ENCODE peak calls at places on chromosomes 16 and 17, in ten cellular contexts. V is CD8-positive, alpha-beta T cell; X is cardiac muscle cell; C is esophagus muscularis mucosa; K is SK-N-SH; S is GM23248; L is heart left ventricle; E is hepatocyte; N is tibial nerve; R is fibroblast of lung. I is an unnamed sample. For H3K36me3, the result is how much of the 10 kb centered on the place peaks cover.

GRCh38 chr17:10197362-10197720 is 1.1 kb downstream of the GAS7 start:
- DNase-seq in V (no peak), X (no peak), C (no peak), K (no peak), S (peak), L (no peak), E (peak), N (no peak), R (no peak), I (no peak)

GRCh38 chr17:596763-597644 is 117.6 kb downstream of the VPS53 start:
- DNase-seq in V (no peak), X (peak), C (no peak), K (peak), S (peak), L (no peak), E (no peak), N (no peak), R (peak), I (no peak)

GRCh38 chr17:63029520-63029919 is 63.5 kb downstream of the TANC2 start:
- DNase-seq in V (no peak), X (peak), C (no peak), K (no peak), S (peak), L (no peak), E (no peak), N (no peak), R (peak), I (no peak)

GRCh38 chr16:4870138-4870671 is 22.9 kb downstream of the UBN1 start:
- DNase-seq in V (no peak), X (no peak), C (no peak), K (no peak), S (no peak), L (no peak), E (no peak), N (no peak), R (no peak), I (peak)

GRCh38 chr17:70407501-70407900 is 238.2 kb downstream of the KCNJ2 start:
- DNase-seq in V (no peak), X (peak), C (no peak), K (no peak), S (no peak), L (no peak), E (no peak), N (no peak), R (peak), I (no peak)

GRCh38 chr17:48835971-48836370 is 5.1 kb downstream of the CALCOCO2 start:
- DNase-seq in V (no peak), X (no peak), C (no peak), K (no peak), S (no peak), L (no peak), E (no peak), N (no peak), R (no peak), I (no peak)

GRCh38 chr17:77530591-77530990 is 389.8 kb downstream of the SEC14L1 start:
- DNase-seq in V (no peak), X (no peak), C (no peak), K (no peak), S (no peak), L (no peak), E (peak), N (no peak), R (no peak), I (no peak)

GRCh38 chr17:13520899-13521572 is 80.7 kb downstream of the HS3ST3A1 start:
- DNase-seq in V (no peak), X (peak), C (no peak), K (no peak), S (peak), L (no peak), E (no peak), N (no peak), R (peak), I (no peak)

GRCh38 chr17:4862720-4863119 is 29.6 kb downstream of the MINK1 start:
- DNase-seq in V (no peak), X (no peak), C (no peak), K (no peak), S (no peak), L (no peak), E (no peak), N (no peak), R (no peak), I (no peak)

GRCh38 chr16:85514601-85515318 is 98.4 kb upstream of the GSE1 start:
- DNase-seq in V (no peak), X (peak), C (no peak), K (peak), S (peak), L (no peak), E (peak), N (peak), R (peak), I (peak)

GRCh38 chr17:17940451-17940911 is 31.7 kb downstream of the TOM1L2 start:
- DNase-seq in V (no peak), X (no peak), C (no peak), K (peak), S (peak), L (no peak), E (no peak), N (no peak), R (peak), I (no peak)

GRCh38 chr16:54280751-54281150 is 5.8 kb downstream of the IRX3 start:
- DNase-seq in V (no peak), X (peak), C (no peak), K (no peak), S (peak), L (no peak), E (no peak), N (no peak), R (no peak), I (no peak)

GRCh38 chr17:3555189-3555796 is 2.3 kb downstream of the TRPV3 start:
- DNase-seq in V (no peak), X (no peak), C (no peak), K (no peak), S (no peak), L (no peak), E (no peak), N (no peak), R (no peak), I (no peak)

GRCh38 chr17:4369557-4370230 is 3.2 kb upstream of the UBE2G1 start:
- DNase-seq in V (no peak), X (no peak), C (no peak), K (no peak), S (no peak), L (peak), E (no peak), N (no peak), R (no peak), I (no peak)

GRCh38 chr16:66824006-66824405 is 6.8 kb downstream of the NAE1 start:
- DNase-seq in V (no peak), X (no peak), C (no peak), K (no peak), S (peak), L (no peak), E (no peak), N (no peak), R (peak), I (no peak)

GRCh38 chr17:46053911-46054534 is 55.0 kb downstream of the STH start:
- DNase-seq in V (no peak), X (no peak), C (no peak), K (no peak), S (peak), L (no peak), E (no peak), N (no peak), R (no peak), I (no peak)

GRCh38 chr17:70072900-70073299 is 2.1 kb upstream of the KCNJ16 start:
- DNase-seq in V (no peak), X (no peak), C (no peak), K (no peak), S (no peak), L (no peak), E (no peak), N (no peak), R (no peak), I (no peak)

GRCh38 chr16:22962905-22963304 is 148.9 kb downstream of the HS3ST2 start:
- DNase-seq in V (no peak), X (no peak), C (no peak), K (no peak), S (no peak), L (no peak), E (no peak), N (no peak), R (no peak), I (no peak)

GRCh38 chr16:82636485-82636884 is 9.7 kb downstream of the CDH13 start:
- DNase-seq in V (no peak), X (no peak), C (no peak), K (no peak), S (no peak), L (no peak), E (no peak), N (no peak), R (no peak), I (no peak)

GRCh38 chr16:90008708-90009145 is 10.5 kb downstream of the DBNDD1 start:
- DNase-seq in V (peak), X (no peak), C (no peak), K (no peak), S (no peak), L (no peak), E (no peak), N (no peak), R (no peak), I (no peak)

GRCh38 chr17:8718001-8718563 is 26.6 kb downstream of the CCDC42 start:
- DNase-seq in V (no peak), X (no peak), C (no peak), K (no peak), S (no peak), L (peak), E (no peak), N (no peak), R (no peak), I (no peak)

GRCh38 chr16:26382607-26383006 is 684.1 kb upstream of the C16orf82 start:
- DNase-seq in V (no peak), X (no peak), C (no peak), K (no peak), S (no peak), L (no peak), E (no peak), N (no peak), R (no peak), I (no peak)

GRCh38 chr17:48576479-48577309 is 1.5 kb downstream of the HOXB4 start:
- DNase-seq in V (no peak), X (peak), C (no peak), K (no peak), S (peak), L (no peak), E (peak), N (no peak), R (no peak), I (no peak)

GRCh38 chr16:24721830-24722238 is 7.6 kb upstream of the TNRC6A start:
- DNase-seq in V (no peak), X (no peak), C (no peak), K (no peak), S (peak), L (no peak), E (no peak), N (no peak), R (no peak), I (no peak)

GRCh38 chr17:79801156-79802038 is 4.5 kb upstream of the CBX8 start:
- DNase-seq in V (no peak), X (no peak), C (no peak), K (no peak), S (peak), L (no peak), E (peak), N (no peak), R (no peak), I (no peak)

GRCh38 chr17:50051606-50052005 is 4.3 kb upstream of the ITGA3 start:
- DNase-seq in V (no peak), X (peak), C (no peak), K (no peak), S (peak), L (no peak), E (no peak), N (no peak), R (no peak), I (no peak)

GRCh38 chr17:45425125-45425983 is 7.3 kb downstream of the ARHGAP27 start:
- DNase-seq in V (no peak), X (peak), C (no peak), K (peak), S (peak), L (peak), E (peak), N (no peak), R (peak), I (peak)

GRCh38 chr16:72749091-72749490 is 298.8 kb downstream of the ZFHX3 start:
- DNase-seq in V (no peak), X (no peak), C (no peak), K (no peak), S (no peak), L (no peak), E (no peak), N (no peak), R (no peak), I (no peak)

GRCh38 chr16:69522732-69523404 is 42.9 kb upstream of the NFAT5 start:
- DNase-seq in V (no peak), X (no peak), C (no peak), K (peak), S (no peak), L (no peak), E (no peak), N (no peak), R (no peak), I (no peak)

GRCh38 chr17:48586355-48586924 is 3.6 kb downstream of the HOXB3 start:
- DNase-seq in V (no peak), X (no peak), C (no peak), K (no peak), S (no peak), L (no peak), E (no peak), N (no peak), R (peak), I (no peak)

GRCh38 chr17:34645636-34646035 is 66.3 kb downstream of the TMEM132E start:
- DNase-seq in V (no peak), X (peak), C (no peak), K (peak), S (no peak), L (no peak), E (peak), N (no peak), R (no peak), I (peak)

GRCh38 chr16:84881702-84882521 is 62.1 kb downstream of the CRISPLD2 start:
- DNase-seq in V (no peak), X (peak), C (no peak), K (peak), S (peak), L (peak), E (peak), N (no peak), R (peak), I (no peak)

GRCh38 chr16:519841-520687 is 7.4 kb upstream of the CAPN15 start:
- DNase-seq in V (no peak), X (no peak), C (no peak), K (no peak), S (no peak), L (no peak), E (no peak), N (no peak), R (no peak), I (no peak)
- H3K27ac ChIP-seq in V (no peak), X (no peak), C (no peak), K (no peak), S (no peak), L (no peak), E (no peak), N (no peak), R (no peak), I (no peak)

DNA sequence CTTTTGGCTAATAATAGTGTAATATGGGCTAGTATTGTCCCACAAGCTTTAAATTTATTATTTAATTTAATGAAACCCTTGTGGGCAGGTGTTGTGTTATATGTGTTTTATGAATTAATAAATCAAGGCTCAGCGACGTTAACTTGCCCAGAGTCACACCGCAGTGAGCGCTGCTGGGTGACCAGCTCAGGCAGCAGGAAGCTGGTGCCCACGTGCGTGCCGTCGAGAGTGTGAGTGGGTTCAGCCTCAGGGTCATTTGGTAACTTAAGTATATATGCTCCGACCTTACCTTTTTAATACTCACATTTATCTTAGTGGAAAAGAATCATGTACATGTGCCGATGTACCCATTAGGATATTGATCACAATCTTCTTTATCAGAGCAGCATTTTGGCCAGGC is 137.4 kb upstream of the CHMP6 start:
- DNase-seq in V (no peak), X (no peak), C (no peak), K (no peak), S (no peak), L (no peak), E (no peak), N (no peak), R (no peak), I (no peak)
- H3K36me3 ChIP-seq in V (under half), X (under half), C (under half), K (under half), S (under half), L (under half), E (under half), N (under half), R (under half), I (under half)

GRCh38 chr17:43025290-43025657 is 243 bp downstream of the RND2 start:
- DNase-seq in V (no peak), X (no peak), C (no peak), K (no peak), S (no peak), L (no peak), E (no peak), N (no peak), R (no peak), I (no peak)

GRCh38 chr17:43027091-43028032 is 2.3 kb downstream of the RND2 start:
- DNase-seq in V (no peak), X (no peak), C (no peak), K (no peak), S (no peak), L (no peak), E (no peak), N (no peak), R (no peak), I (no peak)

GRCh38 chr17:43025766-43026537 is 921 bp downstream of the RND2 start:
- DNase-seq in V (no peak), X (no peak), C (no peak), K (no peak), S (no peak), L (no peak), E (no peak), N (no peak), R (no peak), I (no peak)

GRCh38 chr17:43028221-43028861 is 3.3 kb downstream of the RND2 start:
- DNase-seq in V (no peak), X (no peak), C (no peak), K (no peak), S (no peak), L (no peak), E (no peak), N (no peak), R (no peak), I (no peak)

GRCh38 chr17:43026610-43027009 is 1.6 kb downstream of the RND2 start:
- DNase-seq in V (no peak), X (no peak), C (no peak), K (no peak), S (no peak), L (no peak), E (no peak), N (no peak), R (no peak), I (no peak)
- H3K4me3 ChIP-seq in V (no peak), X (no peak), C (no peak), K (no peak), S (no peak), L (no peak), E (no peak), N (no peak), R (no peak), I (no peak)

GRCh38 chr17:39699818-39700147 is at the start of gene ERBB2:
- DNase-seq in V (no peak), X (peak), C (no peak), K (no peak), S (peak), L (peak), E (peak), N (peak), R (peak), I (peak)
- H3K27ac ChIP-seq in V (no peak), X (peak), C (peak), K (no peak), S (peak), L (peak), E (peak), N (peak), R (peak), I (peak)

DNA sequence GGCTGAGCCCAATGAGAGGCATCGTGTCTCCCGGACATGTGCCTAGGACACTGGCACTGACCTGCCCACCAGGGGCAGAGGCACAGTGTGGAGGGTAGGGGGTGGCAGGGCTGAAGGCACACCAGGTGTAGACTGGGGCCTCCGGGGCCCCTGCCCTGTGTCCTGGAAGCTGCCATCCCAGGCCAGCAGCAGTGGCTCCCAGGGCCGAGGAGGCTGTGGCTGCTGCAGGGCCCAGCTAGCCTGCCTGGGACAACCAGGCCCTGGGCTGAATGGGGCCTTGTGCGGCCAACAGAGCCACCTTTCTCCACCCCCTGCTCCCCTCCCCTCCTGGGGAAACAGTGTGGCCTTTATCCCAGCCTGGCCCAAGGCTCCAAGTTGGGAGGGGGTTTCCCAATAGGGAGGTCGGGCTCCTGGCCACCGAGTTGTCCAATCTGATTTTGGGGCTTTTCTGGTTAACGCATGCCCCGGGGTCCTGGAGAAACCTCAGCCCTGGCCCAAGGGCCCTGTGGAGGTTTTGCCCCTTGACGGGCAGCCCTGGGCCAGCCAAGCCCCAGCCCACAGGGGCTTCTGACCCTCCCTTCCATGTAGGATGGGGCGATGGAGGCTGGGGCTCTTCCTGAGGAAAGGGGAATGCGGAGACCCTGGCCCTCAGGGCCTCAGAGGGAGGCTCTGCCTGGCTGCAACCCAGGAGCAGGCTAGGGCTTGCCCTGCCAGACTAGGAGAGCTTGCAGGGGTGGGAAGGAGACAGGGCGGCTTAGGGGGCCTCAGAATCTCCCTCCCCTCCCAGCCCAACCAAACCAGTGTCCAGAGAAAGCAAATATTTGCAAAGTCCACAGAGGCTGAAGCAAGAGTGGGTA is 4.2 kb downstream of the MTSS2 start:
- DNase-seq in V (no peak), X (no peak), C (no peak), K (peak), S (no peak), L (peak), E (no peak), N (no peak), R (no peak), I (no peak)
- H3K36me3 ChIP-seq in V (under half), X (under half), C (under half), K (under half), S (under half), L (under half), E (under half), N (under half), R (under half), I (under half)

GRCh38 chr17:78746263-78746948 is 35.7 kb downstream of the CYTH1 start:
- DNase-seq in V (no peak), X (no peak), C (no peak), K (no peak), S (no peak), L (no peak), E (no peak), N (no peak), R (no peak), I (no peak)

GRCh38 chr17:78747479-78747878 is 34.6 kb downstream of the CYTH1 start:
- DNase-seq in V (no peak), X (no peak), C (no peak), K (no peak), S (peak), L (no peak), E (no peak), N (no peak), R (no peak), I (no peak)

GRCh38 chr17:78746949-78747269 is 35.2 kb downstream of the CYTH1 start:
- DNase-seq in V (no peak), X (no peak), C (no peak), K (no peak), S (no peak), L (no peak), E (no peak), N (no peak), R (no peak), I (no peak)

GRCh38 chr17:78748730-78749317 is 33.2 kb downstream of the CYTH1 start:
- DNase-seq in V (peak), X (peak), C (no peak), K (no peak), S (peak), L (peak), E (no peak), N (peak), R (peak), I (peak)

DNA sequence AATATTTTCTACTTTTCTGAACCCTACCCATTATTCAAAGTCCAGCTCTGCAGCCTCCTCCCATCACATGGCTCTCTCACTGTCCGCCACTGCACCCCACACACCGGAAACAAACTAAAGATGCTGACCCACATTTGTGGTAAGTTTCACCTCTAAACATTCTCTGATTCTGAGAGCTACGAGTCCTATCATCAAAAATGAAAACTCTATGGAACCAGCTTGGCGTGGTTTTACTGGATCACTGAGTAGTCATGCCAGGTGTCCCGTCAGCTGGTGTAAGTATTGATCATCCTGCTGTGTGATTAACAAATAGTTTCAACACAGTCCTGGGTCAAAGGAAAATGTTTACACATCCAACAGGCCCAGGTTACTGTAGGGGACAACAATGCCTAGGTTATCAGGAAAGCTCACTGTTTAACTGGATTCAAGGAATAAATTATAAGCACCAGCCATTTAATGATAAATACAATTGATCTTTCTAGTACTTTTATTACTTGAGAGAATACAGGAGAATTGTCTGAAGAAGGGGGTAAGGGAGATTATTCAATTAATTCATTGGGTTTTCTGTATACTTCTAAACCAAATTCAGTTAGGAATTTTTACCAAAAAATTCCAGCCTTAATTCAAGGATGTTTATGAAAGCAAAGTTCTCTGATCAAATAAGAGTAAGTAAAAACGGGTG is 33.9 kb downstream of the CYTH1 start:
- DNase-seq in V (no peak), X (no peak), C (no peak), K (no peak), S (peak), L (no peak), E (no peak), N (no peak), R (no peak), I (peak)
- H3K4me3 ChIP-seq in V (peak), X (no peak), C (no peak), K (no peak), S (peak), L (no peak), E (no peak), N (no peak), R (no peak), I (peak)

I was measured in lower lobe of right lung.